ENCODE peak calls at places on chromosomes 11 and 22, in eight cellular contexts. F, G, Q, L, O, A, V and U are unnamed samples.

GRCh38 chr11:107988397-107989158 is 20.1 kb upstream of the CUL5 start:
- DNase-seq in L (no peak), V (no peak), F (no peak), Q (no peak), G (no peak), A (no peak), O (no peak), U (no peak)

GRCh38 chr22:39713799-39714290 is 143.3 kb downstream of the CACNA1I start:
- DNase-seq in V (no peak), O (no peak), G (no peak), F (no peak), L (no peak), Q (no peak), A (no peak), U (no peak)

GRCh38 chr11:94219771-94220170 is 84.6 kb upstream of the IZUMO1R start:
- DNase-seq in L (no peak), V (no peak), Q (no peak), F (no peak), G (no peak), A (no peak), O (no peak), U (no peak)

GRCh38 chr11:30992513-30992849 is 377.1 kb downstream of the DCDC1 start:
- DNase-seq in A (no peak), V (no peak), O (no peak), Q (no peak), F (no peak), G (no peak), L (no peak), U (no peak)

GRCh38 chr11:45411221-45411946 is 125.2 kb upstream of the SYT13 start:
- DNase-seq in L (peak; percentile 14), F (no peak), A (no peak), O (peak; percentile 28), Q (peak; percentile 44), G (no peak), V (no peak), U (peak; percentile 21)

GRCh38 chr22:22214819-22215329 is 29.7 kb upstream of the VPREB1 start:
- DNase-seq in L (no peak), F (no peak), G (no peak), O (no peak), V (no peak), Q (no peak), A (no peak), U (no peak)

GRCh38 chr22:19404676-19405075 is 26.9 kb downstream of the HIRA start:
- DNase-seq in Q (no peak), O (no peak), L (no peak), V (no peak), G (no peak), F (no peak), A (no peak), U (no peak)

GRCh38 chr11:11578542-11578941 is 43.3 kb downstream of the GALNT18 start:
- DNase-seq in F (no peak), V (no peak), G (no peak), L (no peak), O (no peak), A (no peak), Q (no peak), U (no peak)

GRCh38 chr11:3989891-3990290 is 104.7 kb upstream of the RRM1 start:
- DNase-seq in G (no peak), A (no peak), Q (no peak), V (no peak), F (no peak), L (no peak), O (no peak), U (no peak)

GRCh38 chr11:578276-579035 is 2.2 kb downstream of the PHRF1 start:
- DNase-seq in A (no peak), Q (no peak), L (no peak), G (peak; percentile 24), V (no peak), F (no peak), O (no peak), U (no peak)

GRCh38 chr11:125165664-125166346 is 1.3 kb downstream of the PKNOX2 start:
- DNase-seq in V (no peak), O (peak; percentile 40), G (no peak), F (peak; percentile 65), A (no peak), Q (peak; percentile 50), L (peak; percentile 50), U (peak; percentile 35)
- H3K4me3 ChIP-seq in V (peak overlapping the region; percentile 59), O (peak overlapping the region; percentile 70), G (peak overlapping the region; percentile 22), F (peak overlapping the region; percentile 48), A (peak overlapping the region; percentile 6), Q (peak overlapping the region; percentile 68), L (peak overlapping the region; percentile 81), U (peak overlapping the region; percentile 65)

GRCh38 chr11:72609045-72609444 is 65.2 kb downstream of the PDE2A start:
- DNase-seq in G (no peak), V (no peak), A (no peak), O (peak; percentile 49), F (no peak), L (peak; percentile 47), Q (no peak), U (peak; percentile 40)
- TF ChIP-seq CTCF in G (no peak), V (peak; percentile 24), A (peak; percentile 38), O (peak; percentile 75), F (peak; percentile 36), L (peak; percentile 70), Q (peak; percentile 65), U (peak; percentile 65)

DNA sequence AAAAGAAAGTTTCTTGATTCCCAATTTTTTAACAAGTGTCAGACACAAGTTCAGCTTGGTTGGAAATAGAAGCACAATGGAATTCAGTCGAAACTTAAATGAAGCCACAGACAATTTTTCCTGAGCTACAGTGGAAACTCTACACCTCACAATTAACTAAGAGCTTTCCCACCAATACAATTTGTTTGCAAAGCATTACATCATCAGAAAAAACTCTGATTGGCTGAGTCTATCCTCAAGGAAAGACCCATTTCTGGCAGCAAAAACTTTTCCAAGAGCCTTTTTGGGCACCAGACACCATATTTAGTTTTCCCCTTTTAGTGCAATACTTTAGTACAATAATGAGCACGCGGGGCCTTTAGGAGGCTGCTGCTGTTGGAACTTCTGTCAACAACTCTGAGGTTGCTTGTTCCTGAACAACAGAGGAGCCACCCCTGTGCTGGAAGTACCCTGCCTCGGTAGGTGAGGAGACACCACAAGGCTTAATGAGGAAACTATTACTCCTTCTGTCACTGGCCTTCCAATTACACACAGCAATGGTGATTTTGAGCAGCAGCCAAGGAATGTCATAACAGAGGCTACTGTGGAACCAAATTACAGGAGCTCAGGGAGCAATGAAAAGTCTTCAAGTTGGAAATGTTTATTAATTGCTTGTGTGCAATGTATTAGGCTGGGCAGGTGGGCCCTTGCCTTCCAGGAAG is 61.9 kb upstream of the BARX2 start:
- DNase-seq in L (peak; percentile 49), V (no peak), O (peak; percentile 34), A (peak; percentile 35), Q (peak; percentile 26), G (no peak), F (no peak), U (peak; percentile 27)
- H3K4me3 ChIP-seq in L (no peak overlapping the region), V (peak overlapping the region; percentile 33), O (no peak overlapping the region), A (no peak overlapping the region), Q (no peak overlapping the region), G (no peak overlapping the region), F (no peak overlapping the region), U (no peak overlapping the region)

GRCh38 chr11:97087419-97087818 is 697.6 kb downstream of the JRKL start:
- DNase-seq in Q (no peak), G (no peak), V (no peak), O (no peak), L (no peak), F (no peak), A (no peak), U (no peak)

DNA sequence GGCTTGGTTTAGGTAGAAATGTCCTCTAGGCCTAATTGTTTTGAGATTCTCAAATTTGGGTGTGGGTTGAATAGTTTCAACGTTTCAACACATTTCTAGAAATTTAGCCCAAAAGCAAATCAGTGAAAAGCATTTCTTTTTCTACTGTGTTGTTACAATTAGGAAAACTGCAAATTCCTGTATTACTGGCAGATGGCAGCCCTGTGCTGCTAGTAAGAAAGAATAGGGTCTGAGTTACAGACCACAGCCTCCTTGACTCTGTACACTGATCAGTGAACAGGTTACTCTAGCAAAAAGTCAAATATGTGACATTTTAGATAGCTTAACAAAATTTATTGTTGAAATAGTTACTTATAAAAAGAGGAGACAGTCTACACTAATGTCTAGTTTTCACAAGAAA is 703.0 kb downstream of the JRKL start:
- DNase-seq in F (no peak), G (no peak), L (no peak), V (no peak), A (no peak), Q (no peak), O (no peak), U (no peak)
- TF ChIP-seq CTCF in F (no peak), G (no peak), L (no peak), V (no peak), A (no peak), Q (peak; percentile 18), O (no peak), U (no peak)

GRCh38 chr11:47400813-47401279 is 7.5 kb upstream of the SLC39A13 start:
- DNase-seq in F (no peak), V (no peak), Q (no peak), L (no peak), O (no peak), A (no peak), G (peak; percentile 28), U (no peak)

GRCh38 chr11:47398011-47398410 is 10.4 kb upstream of the SLC39A13 start:
- DNase-seq in G (peak; percentile 19), F (no peak), A (no peak), L (no peak), Q (no peak), O (no peak), V (no peak), U (no peak)

GRCh38 chr11:47398551-47398950 is 9.8 kb upstream of the SLC39A13 start:
- DNase-seq in A (no peak), L (no peak), Q (no peak), G (peak; percentile 15), F (no peak), V (no peak), O (no peak), U (no peak)

GRCh38 chr11:47403135-47403534 is 5.3 kb upstream of the SLC39A13 start:
- DNase-seq in A (no peak), O (no peak), L (no peak), V (no peak), F (no peak), G (peak; percentile 17), Q (no peak), U (no peak)

DNA sequence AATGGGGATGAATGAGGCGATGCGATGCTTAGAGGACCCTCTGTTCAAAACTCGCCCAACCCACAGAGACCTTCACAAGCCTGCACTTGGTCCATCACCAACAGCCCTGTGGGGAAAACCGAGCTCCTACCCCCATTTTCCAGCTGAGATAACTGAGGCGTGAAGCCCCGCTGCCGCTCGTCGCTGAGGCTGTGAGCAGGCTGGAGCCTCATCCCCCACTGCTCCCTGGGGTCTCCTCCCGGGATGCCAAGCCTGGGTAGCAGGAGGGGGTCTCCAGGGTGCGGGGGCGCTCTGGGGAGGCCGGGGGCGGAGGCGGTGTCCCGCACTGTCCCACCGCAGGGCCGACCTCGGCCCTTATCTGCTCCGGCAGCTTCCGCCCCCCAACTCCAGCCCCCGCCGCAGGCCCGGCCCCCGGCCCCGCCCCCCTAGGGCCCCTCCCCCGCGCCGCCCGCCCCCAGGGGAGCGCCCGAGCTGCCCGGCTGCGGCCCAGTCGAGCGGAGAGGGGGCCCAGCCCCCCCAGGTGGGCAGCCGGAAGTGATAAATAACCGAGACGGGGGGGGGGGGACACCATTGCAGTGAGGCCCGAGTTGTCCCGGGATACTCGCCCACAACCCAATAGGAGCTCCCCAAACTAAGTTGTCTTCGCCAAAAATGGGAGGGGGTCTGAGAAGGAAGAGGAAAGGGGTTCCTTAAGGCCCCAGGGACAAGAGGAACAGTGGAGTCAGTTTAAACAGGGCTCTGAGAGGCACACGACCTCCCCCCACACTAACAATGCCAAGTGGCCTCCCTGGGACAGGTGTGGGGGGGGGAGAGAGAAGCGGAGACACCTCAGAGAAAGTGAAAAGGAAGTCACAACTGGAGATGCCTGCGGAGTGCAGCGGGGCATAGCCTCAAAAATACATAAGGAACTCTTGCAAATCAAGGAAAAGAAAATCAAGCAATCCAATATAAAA is 8.3 kb upstream of the SLC39A13 start:
- DNase-seq in V (no peak), G (peak; percentile 64), A (no peak), Q (no peak), O (no peak), L (no peak), F (no peak), U (no peak)
- H3K4me3 ChIP-seq in V (peak overlapping the region; percentile 65), G (no peak overlapping the region), A (peak overlapping the region; percentile 20), Q (peak overlapping the region; percentile 49), O (peak overlapping the region; percentile 52), L (peak overlapping the region; percentile 60), F (peak overlapping the region; percentile 42), U (peak overlapping the region; percentile 56)